ENCODE peak calls at places on chromosomes 6 and 20, in six cellular contexts. One of them, this sample, is unnamed.

GRCh38 chr20:49276201-49276894 is 1.5 kb downstream of the ZNFX1 start:
- DNase-seq in brain microvascular endothelial cell: peak
- DNase-seq in psoas muscle: no peak
- DNase-seq in ascending aorta: peak
- DNase-seq in hepatic stellate cell: peak
- DNase-seq in AML-193: peak
- DNase-seq in this sample: no peak

GRCh38 chr20:52242237-52243230 is 51.0 kb upstream of the ZFP64 start:
- DNase-seq in ascending aorta: no peak
- DNase-seq in AML-193: peak
- DNase-seq in psoas muscle: no peak
- DNase-seq in brain microvascular endothelial cell: no peak
- DNase-seq in hepatic stellate cell: no peak
- DNase-seq in this sample: no peak

GRCh38 chr6:150547511-150548222 is 52.0 kb upstream of the PLEKHG1 start:
- DNase-seq in ascending aorta: no peak
- DNase-seq in psoas muscle: peak
- DNase-seq in brain microvascular endothelial cell: no peak
- DNase-seq in AML-193: no peak
- DNase-seq in hepatic stellate cell: no peak
- DNase-seq in this sample: no peak

GRCh38 chr6:137975058-137975940 is 108.2 kb downstream of the TNFAIP3 start:
- DNase-seq in hepatic stellate cell: no peak
- DNase-seq in psoas muscle: no peak
- DNase-seq in AML-193: peak
- DNase-seq in brain microvascular endothelial cell: no peak
- DNase-seq in ascending aorta: no peak
- DNase-seq in this sample: no peak

GRCh38 chr6:35495258-35496035 is 1.4 kb downstream of the TEAD3 start:
- DNase-seq in hepatic stellate cell: no peak
- DNase-seq in ascending aorta: no peak
- DNase-seq in AML-193: no peak
- DNase-seq in brain microvascular endothelial cell: no peak
- DNase-seq in psoas muscle: no peak
- DNase-seq in this sample: no peak

GRCh38 chr6:14031516-14031915 is 86.1 kb upstream of the CD83 start:
- DNase-seq in psoas muscle: no peak
- DNase-seq in hepatic stellate cell: no peak
- DNase-seq in ascending aorta: no peak
- DNase-seq in AML-193: no peak
- DNase-seq in brain microvascular endothelial cell: no peak
- DNase-seq in this sample: no peak

GRCh38 chr6:16711551-16712249 is 49.6 kb downstream of the ATXN1 start:
- DNase-seq in hepatic stellate cell: no peak
- DNase-seq in psoas muscle: no peak
- DNase-seq in AML-193: no peak
- DNase-seq in ascending aorta: no peak
- DNase-seq in brain microvascular endothelial cell: no peak
- DNase-seq in this sample: no peak

GRCh38 chr20:19868383-19868782 is 110.3 kb downstream of the RIN2 start:
- DNase-seq in psoas muscle: no peak
- DNase-seq in hepatic stellate cell: no peak
- DNase-seq in ascending aorta: no peak
- DNase-seq in AML-193: no peak
- DNase-seq in brain microvascular endothelial cell: no peak
- DNase-seq in this sample: no peak

GRCh38 chr6:136790411-136791295 is 1.6 kb downstream of the MAP3K5 start:
- DNase-seq in psoas muscle: no peak
- DNase-seq in hepatic stellate cell: no peak
- DNase-seq in ascending aorta: no peak
- DNase-seq in AML-193: no peak
- DNase-seq in brain microvascular endothelial cell: no peak
- DNase-seq in this sample: no peak

GRCh38 chr6:34055223-34055933 is 90.5 kb downstream of the GRM4 start:
- DNase-seq in psoas muscle: peak
- DNase-seq in brain microvascular endothelial cell: peak
- DNase-seq in AML-193: peak
- DNase-seq in hepatic stellate cell: peak
- DNase-seq in ascending aorta: no peak
- DNase-seq in this sample: no peak

This sample was measured in mucosa of descending colon.